ENCODE peak calls at places on chromosomes 3 and 15, in five cellular contexts. One of them, this sample, is unnamed.
A peak's percentile ranks its signal among the peaks of the same experiment; 100 is the strongest.

GRCh38 chr15:80585544-80586018 is 109.5 kb upstream of the ABHD17C start:
- DNase-seq in neural crest cell: no peak
- DNase-seq in nephron progenitor cell: no peak
- DNase-seq in astrocyte of the cerebellum: no peak
- DNase-seq in omental fat pad: no peak
- DNase-seq in this sample: no peak

GRCh38 chr15:58585668-58586461 is 154.1 kb downstream of the LIPC start:
- DNase-seq in astrocyte of the cerebellum: no peak
- DNase-seq in neural crest cell: no peak
- DNase-seq in omental fat pad: no peak
- DNase-seq in nephron progenitor cell: no peak
- DNase-seq in this sample: no peak

GRCh38 chr15:67741313-67741712 is 84.0 kb upstream of the SKOR1 start:
- DNase-seq in nephron progenitor cell: no peak
- DNase-seq in omental fat pad: no peak
- DNase-seq in neural crest cell: no peak
- DNase-seq in astrocyte of the cerebellum: no peak
- DNase-seq in this sample: no peak

GRCh38 chr3:38127611-38128302 is 9.2 kb downstream of the ACAA1 start:
- DNase-seq in astrocyte of the cerebellum: no peak
- DNase-seq in omental fat pad: peak; percentile 9
- DNase-seq in nephron progenitor cell: no peak
- DNase-seq in neural crest cell: no peak
- DNase-seq in this sample: no peak

GRCh38 chr15:99252326-99252725 is 1.0 kb downstream of the LRRC28 start:
- DNase-seq in astrocyte of the cerebellum: no peak
- DNase-seq in neural crest cell: no peak
- DNase-seq in nephron progenitor cell: no peak
- DNase-seq in omental fat pad: no peak
- DNase-seq in this sample: no peak

GRCh38 chr3:181176610-181177009 is 187.1 kb upstream of the DNAJC19 start:
- DNase-seq in omental fat pad: peak; percentile 82
- DNase-seq in neural crest cell: peak; percentile 30
- DNase-seq in nephron progenitor cell: peak; percentile 25
- DNase-seq in astrocyte of the cerebellum: peak; percentile 33
- DNase-seq in this sample: peak; percentile 72

GRCh38 chr3:31615071-31615875 is 82.5 kb downstream of the STT3B start:
- DNase-seq in nephron progenitor cell: no peak
- DNase-seq in astrocyte of the cerebellum: no peak
- DNase-seq in neural crest cell: no peak
- DNase-seq in omental fat pad: no peak
- DNase-seq in this sample: no peak

GRCh38 chr15:46091860-46092450 is 457.1 kb downstream of the SQOR start:
- DNase-seq in neural crest cell: peak; percentile 51
- DNase-seq in astrocyte of the cerebellum: no peak
- DNase-seq in nephron progenitor cell: peak; percentile 47
- DNase-seq in omental fat pad: no peak
- DNase-seq in this sample: no peak

GRCh38 chr3:131535131-131535530 is 32.4 kb upstream of the MRPL3 start:
- DNase-seq in nephron progenitor cell: no peak
- DNase-seq in neural crest cell: no peak
- DNase-seq in omental fat pad: no peak
- DNase-seq in astrocyte of the cerebellum: peak; percentile 81
- DNase-seq in this sample: no peak

GRCh38 chr3:195584543-195584870 is 767 bp upstream of the APOD start:
- DNase-seq in neural crest cell: no peak
- DNase-seq in omental fat pad: no peak
- DNase-seq in astrocyte of the cerebellum: no peak
- DNase-seq in nephron progenitor cell: no peak
- DNase-seq in this sample: no peak

GRCh38 chr15:57445872-57446271 is 69.6 kb downstream of the CGNL1 start:
- DNase-seq in omental fat pad: no peak
- DNase-seq in astrocyte of the cerebellum: no peak
- DNase-seq in nephron progenitor cell: no peak
- DNase-seq in neural crest cell: no peak
- DNase-seq in this sample: no peak

GRCh38 chr15:95887666-95888480 is 442.6 kb upstream of the NR2F2 start:
- DNase-seq in nephron progenitor cell: no peak
- DNase-seq in omental fat pad: no peak
- DNase-seq in neural crest cell: no peak
- DNase-seq in astrocyte of the cerebellum: no peak
- DNase-seq in this sample: no peak

GRCh38 chr3:27976933-27977332 is 254.8 kb upstream of the EOMES start:
- DNase-seq in neural crest cell: no peak
- DNase-seq in omental fat pad: no peak
- DNase-seq in astrocyte of the cerebellum: no peak
- DNase-seq in nephron progenitor cell: no peak
- DNase-seq in this sample: no peak

GRCh38 chr3:106183762-106184391 is 315.1 kb upstream of the CBLB start:
- DNase-seq in astrocyte of the cerebellum: peak; percentile 57
- DNase-seq in omental fat pad: no peak
- DNase-seq in neural crest cell: no peak
- DNase-seq in nephron progenitor cell: no peak
- DNase-seq in this sample: no peak

GRCh38 chr3:82294609-82295008 is 533.2 kb upstream of the GBE1 start:
- DNase-seq in astrocyte of the cerebellum: no peak
- DNase-seq in neural crest cell: no peak
- DNase-seq in omental fat pad: no peak
- DNase-seq in nephron progenitor cell: no peak
- DNase-seq in this sample: no peak

GRCh38 chr3:178703268-178703975 is 167.2 kb downstream of the KCNMB2 start:
- DNase-seq in omental fat pad: no peak
- DNase-seq in astrocyte of the cerebellum: peak; percentile 57
- DNase-seq in nephron progenitor cell: no peak
- DNase-seq in neural crest cell: no peak
- DNase-seq in this sample: no peak

GRCh38 chr15:47887181-47887580 is 169.9 kb downstream of the SEMA6D start:
- DNase-seq in nephron progenitor cell: no peak
- DNase-seq in astrocyte of the cerebellum: no peak
- DNase-seq in neural crest cell: no peak
- DNase-seq in omental fat pad: no peak
- DNase-seq in this sample: no peak

GRCh38 chr15:25417604-25418003 is 21.2 kb downstream of the UBE3A start:
- DNase-seq in omental fat pad: no peak
- DNase-seq in astrocyte of the cerebellum: no peak
- DNase-seq in nephron progenitor cell: no peak
- DNase-seq in neural crest cell: no peak
- DNase-seq in this sample: no peak

GRCh38 chr3:75631541-75631940 is 32.6 kb upstream of the FRG2C start:
- DNase-seq in nephron progenitor cell: no peak
- DNase-seq in omental fat pad: no peak
- DNase-seq in astrocyte of the cerebellum: no peak
- DNase-seq in neural crest cell: no peak
- DNase-seq in this sample: no peak

GRCh38 chr15:81485806-81486205 is 111.8 kb upstream of the TMC3 start:
- DNase-seq in astrocyte of the cerebellum: no peak
- DNase-seq in nephron progenitor cell: no peak
- DNase-seq in omental fat pad: no peak
- DNase-seq in neural crest cell: no peak
- DNase-seq in this sample: no peak

GRCh38 chr15:41809121-41809520 is 18.8 kb upstream of the JMJD7 start:
- DNase-seq in astrocyte of the cerebellum: no peak
- DNase-seq in omental fat pad: no peak
- DNase-seq in neural crest cell: no peak
- DNase-seq in nephron progenitor cell: no peak
- DNase-seq in this sample: no peak

GRCh38 chr3:175146258-175146657 is 287.1 kb downstream of the NAALADL2 start:
- DNase-seq in nephron progenitor cell: no peak
- DNase-seq in astrocyte of the cerebellum: no peak
- DNase-seq in neural crest cell: no peak
- DNase-seq in omental fat pad: no peak
- DNase-seq in this sample: no peak

GRCh38 chr15:45187894-45188830 is at the start of gene SHF:
- DNase-seq in astrocyte of the cerebellum: no peak
- DNase-seq in neural crest cell: peak; percentile 68
- DNase-seq in omental fat pad: no peak
- DNase-seq in nephron progenitor cell: peak; percentile 80
- DNase-seq in this sample: peak; percentile 70

GRCh38 chr3:15265655-15266509 is 59.8 kb downstream of the CAPN7 start:
- DNase-seq in neural crest cell: no peak
- DNase-seq in omental fat pad: no peak
- DNase-seq in nephron progenitor cell: no peak
- DNase-seq in astrocyte of the cerebellum: no peak
- DNase-seq in this sample: no peak

GRCh38 chr15:99925661-99926461 is 192.6 kb upstream of the LYSMD4 start:
- DNase-seq in omental fat pad: no peak
- DNase-seq in astrocyte of the cerebellum: no peak
- DNase-seq in nephron progenitor cell: peak; percentile 41
- DNase-seq in neural crest cell: no peak
- DNase-seq in this sample: no peak

GRCh38 chr3:197125601-197126000 is 96.0 kb upstream of the MELTF start:
- DNase-seq in nephron progenitor cell: no peak
- DNase-seq in astrocyte of the cerebellum: no peak
- DNase-seq in omental fat pad: no peak
- DNase-seq in neural crest cell: no peak
- DNase-seq in this sample: no peak

GRCh38 chr3:98777801-98778220 is 14.7 kb downstream of the ST3GAL6 start:
- DNase-seq in nephron progenitor cell: no peak
- DNase-seq in omental fat pad: no peak
- DNase-seq in neural crest cell: no peak
- DNase-seq in astrocyte of the cerebellum: no peak
- DNase-seq in this sample: no peak

GRCh38 chr15:48925714-48926223 is 38.0 kb downstream of the SHC4 start:
- DNase-seq in nephron progenitor cell: no peak
- DNase-seq in neural crest cell: no peak
- DNase-seq in omental fat pad: no peak
- DNase-seq in astrocyte of the cerebellum: peak; percentile 53
- DNase-seq in this sample: no peak

GRCh38 chr15:62110000-62110851 is 43.4 kb downstream of the C2CD4A start:
- DNase-seq in neural crest cell: no peak
- DNase-seq in nephron progenitor cell: no peak
- DNase-seq in astrocyte of the cerebellum: no peak
- DNase-seq in omental fat pad: no peak
- DNase-seq in this sample: no peak

GRCh38 chr3:102474207-102474606 is 39.4 kb downstream of the ZPLD1 start:
- DNase-seq in neural crest cell: no peak
- DNase-seq in omental fat pad: no peak
- DNase-seq in nephron progenitor cell: no peak
- DNase-seq in astrocyte of the cerebellum: no peak
- DNase-seq in this sample: no peak

GRCh38 chr3:8443829-8444791 is 57.5 kb upstream of the LMCD1 start:
- DNase-seq in neural crest cell: peak; percentile 66
- DNase-seq in astrocyte of the cerebellum: peak; percentile 96
- DNase-seq in omental fat pad: peak; percentile 41
- DNase-seq in nephron progenitor cell: peak; percentile 73
- DNase-seq in this sample: peak; percentile 71

GRCh38 chr3:108099679-108100428 is 9.0 kb upstream of the CD47 start:
- DNase-seq in omental fat pad: no peak
- DNase-seq in neural crest cell: no peak
- DNase-seq in astrocyte of the cerebellum: no peak
- DNase-seq in nephron progenitor cell: no peak
- DNase-seq in this sample: no peak

GRCh38 chr3:39287859-39288221 is 8.0 kb upstream of the CX3CR1 start:
- DNase-seq in neural crest cell: no peak
- DNase-seq in astrocyte of the cerebellum: no peak
- DNase-seq in omental fat pad: no peak
- DNase-seq in nephron progenitor cell: no peak
- DNase-seq in this sample: no peak

GRCh38 chr3:73069187-73069586 is 7.7 kb downstream of the EBLN2 start:
- DNase-seq in nephron progenitor cell: no peak
- DNase-seq in neural crest cell: no peak
- DNase-seq in astrocyte of the cerebellum: no peak
- DNase-seq in omental fat pad: no peak
- DNase-seq in this sample: no peak

GRCh38 chr3:197490098-197490497 is 65.7 kb downstream of the BDH1 start:
- DNase-seq in astrocyte of the cerebellum: no peak
- DNase-seq in omental fat pad: no peak
- DNase-seq in nephron progenitor cell: no peak
- DNase-seq in neural crest cell: no peak
- DNase-seq in this sample: no peak

GRCh38 chr3:173986861-173987410 is 589.4 kb downstream of the NLGN1 start:
- DNase-seq in omental fat pad: no peak
- DNase-seq in astrocyte of the cerebellum: no peak
- DNase-seq in neural crest cell: no peak
- DNase-seq in nephron progenitor cell: no peak
- DNase-seq in this sample: no peak

GRCh38 chr15:47715856-47716445 is 1.4 kb upstream of the SEMA6D start:
- DNase-seq in nephron progenitor cell: no peak
- DNase-seq in omental fat pad: no peak
- DNase-seq in astrocyte of the cerebellum: peak; percentile 40
- DNase-seq in neural crest cell: no peak
- DNase-seq in this sample: no peak

GRCh38 chr15:70748281-70748747 is 15.0 kb downstream of the UACA start:
- DNase-seq in neural crest cell: no peak
- DNase-seq in omental fat pad: no peak
- DNase-seq in nephron progenitor cell: no peak
- DNase-seq in astrocyte of the cerebellum: no peak
- DNase-seq in this sample: no peak

GRCh38 chr3:120418866-120419490 is 31.8 kb downstream of the FSTL1 start:
- DNase-seq in astrocyte of the cerebellum: no peak
- DNase-seq in omental fat pad: no peak
- DNase-seq in neural crest cell: no peak
- DNase-seq in nephron progenitor cell: peak; percentile 31
- DNase-seq in this sample: no peak
- TF ChIP-seq CTCF in astrocyte of the cerebellum: peak; percentile 44
- TF ChIP-seq CTCF in omental fat pad: no peak
- TF ChIP-seq CTCF in neural crest cell: no peak
- TF ChIP-seq CTCF in nephron progenitor cell: peak; percentile 21
- TF ChIP-seq CTCF in this sample: no peak

GRCh38 chr3:117103645-117104044 is 394.1 kb downstream of the TUSC7 start:
- DNase-seq in nephron progenitor cell: no peak
- DNase-seq in astrocyte of the cerebellum: no peak
- DNase-seq in neural crest cell: no peak
- DNase-seq in omental fat pad: no peak
- DNase-seq in this sample: no peak
- TF ChIP-seq CTCF in nephron progenitor cell: no peak
- TF ChIP-seq CTCF in astrocyte of the cerebellum: peak; percentile 15
- TF ChIP-seq CTCF in neural crest cell: peak; percentile 25
- TF ChIP-seq CTCF in omental fat pad: no peak
- TF ChIP-seq CTCF in this sample: no peak

GRCh38 chr3:190225186-190225692 is 97.0 kb downstream of the CLDN1 start:
- DNase-seq in neural crest cell: no peak
- DNase-seq in astrocyte of the cerebellum: no peak
- DNase-seq in omental fat pad: no peak
- DNase-seq in nephron progenitor cell: no peak
- DNase-seq in this sample: no peak
- TF ChIP-seq CTCF in neural crest cell: peak; percentile 69
- TF ChIP-seq CTCF in astrocyte of the cerebellum: peak; percentile 47
- TF ChIP-seq CTCF in omental fat pad: no peak
- TF ChIP-seq CTCF in nephron progenitor cell: peak; percentile 36
- TF ChIP-seq CTCF in this sample: peak; percentile 46

GRCh38 chr3:67605377-67605776 is 49.0 kb downstream of the SUCLG2 start:
- DNase-seq in astrocyte of the cerebellum: peak; percentile 62
- DNase-seq in nephron progenitor cell: no peak
- DNase-seq in omental fat pad: no peak
- DNase-seq in neural crest cell: no peak
- DNase-seq in this sample: no peak
- TF ChIP-seq CTCF in astrocyte of the cerebellum: peak; percentile 54
- TF ChIP-seq CTCF in nephron progenitor cell: no peak
- TF ChIP-seq CTCF in omental fat pad: no peak
- TF ChIP-seq CTCF in neural crest cell: no peak
- TF ChIP-seq CTCF in this sample: no peak

DNA sequence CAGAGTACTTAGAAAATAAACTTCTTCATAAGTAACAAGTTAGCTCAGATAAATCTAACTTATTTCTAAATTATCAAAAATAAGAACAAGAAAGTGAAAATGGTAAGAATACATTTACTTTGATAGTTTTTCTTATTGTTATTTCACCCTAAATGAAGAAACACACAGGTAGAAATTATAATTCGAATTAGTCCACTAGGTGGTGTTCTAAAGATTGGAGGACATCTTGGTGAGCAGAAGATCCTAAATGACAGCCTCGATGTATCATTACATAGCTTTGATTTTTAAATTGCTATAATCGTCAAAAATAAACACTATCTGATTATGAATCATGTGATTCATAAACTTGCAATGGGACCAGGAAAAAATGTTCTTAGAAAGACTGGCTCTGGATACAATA is 280.8 kb upstream of the UBE2E2 start:
- DNase-seq in omental fat pad: no peak
- DNase-seq in astrocyte of the cerebellum: no peak
- DNase-seq in neural crest cell: no peak
- DNase-seq in nephron progenitor cell: no peak
- DNase-seq in this sample: no peak
- TF ChIP-seq CTCF in omental fat pad: no peak
- TF ChIP-seq CTCF in astrocyte of the cerebellum: peak; percentile 32
- TF ChIP-seq CTCF in neural crest cell: peak; percentile 64
- TF ChIP-seq CTCF in nephron progenitor cell: peak; percentile 29
- TF ChIP-seq CTCF in this sample: no peak